ENCODE peak calls at places on chromosome 22, in nine cellular contexts. One of them, this sample, is unnamed.

GRCh38 chr22:40451230-40451629 is 80.8 kb downstream of the SGSM3 start:
- DNase-seq in kidney: no peak
- DNase-seq in fibroblast of lung: no peak
- DNase-seq in bronchial epithelial cell: no peak
- DNase-seq in uterus: no peak
- DNase-seq in heart right ventricle: no peak
- DNase-seq in colonic mucosa: no peak
- DNase-seq in left ventricle myocardium inferior: peak
- DNase-seq in epithelial cell of proximal tubule: no peak
- DNase-seq in this sample: no peak

GRCh38 chr22:44932493-44932892 is 77.3 kb downstream of the PHF21B start:
- DNase-seq in epithelial cell of proximal tubule: no peak
- DNase-seq in heart right ventricle: no peak
- DNase-seq in bronchial epithelial cell: no peak
- DNase-seq in fibroblast of lung: no peak
- DNase-seq in colonic mucosa: no peak
- DNase-seq in uterus: no peak
- DNase-seq in left ventricle myocardium inferior: no peak
- DNase-seq in kidney: peak
- DNase-seq in this sample: peak

GRCh38 chr22:37167176-37167980 is 17.7 kb upstream of the IL2RB start:
- DNase-seq in uterus: no peak
- DNase-seq in left ventricle myocardium inferior: peak
- DNase-seq in epithelial cell of proximal tubule: no peak
- DNase-seq in colonic mucosa: peak
- DNase-seq in fibroblast of lung: no peak
- DNase-seq in heart right ventricle: no peak
- DNase-seq in bronchial epithelial cell: no peak
- DNase-seq in kidney: peak
- DNase-seq in this sample: peak

GRCh38 chr22:22936190-22936914 is 48.7 kb downstream of the IGLL5 start:
- DNase-seq in colonic mucosa: no peak
- DNase-seq in bronchial epithelial cell: no peak
- DNase-seq in kidney: no peak
- DNase-seq in epithelial cell of proximal tubule: no peak
- DNase-seq in heart right ventricle: no peak
- DNase-seq in fibroblast of lung: no peak
- DNase-seq in uterus: no peak
- DNase-seq in left ventricle myocardium inferior: no peak
- DNase-seq in this sample: no peak

GRCh38 chr22:22787805-22788459 is 99.7 kb upstream of the IGLL5 start:
- DNase-seq in colonic mucosa: peak
- DNase-seq in uterus: no peak
- DNase-seq in heart right ventricle: peak
- DNase-seq in fibroblast of lung: peak
- DNase-seq in kidney: peak
- DNase-seq in bronchial epithelial cell: peak
- DNase-seq in left ventricle myocardium inferior: peak
- DNase-seq in epithelial cell of proximal tubule: no peak
- DNase-seq in this sample: no peak

GRCh38 chr22:42820075-42820763 is 36.9 kb downstream of the ARFGAP3 start:
- DNase-seq in heart right ventricle: no peak
- DNase-seq in kidney: no peak
- DNase-seq in bronchial epithelial cell: peak
- DNase-seq in epithelial cell of proximal tubule: no peak
- DNase-seq in colonic mucosa: no peak
- DNase-seq in uterus: no peak
- DNase-seq in left ventricle myocardium inferior: no peak
- DNase-seq in fibroblast of lung: peak
- DNase-seq in this sample: no peak

GRCh38 chr22:44360686-44361381 is 48.1 kb upstream of the SHISAL1 start:
- DNase-seq in colonic mucosa: no peak
- DNase-seq in left ventricle myocardium inferior: peak
- DNase-seq in kidney: peak
- DNase-seq in fibroblast of lung: peak
- DNase-seq in heart right ventricle: peak
- DNase-seq in uterus: peak
- DNase-seq in epithelial cell of proximal tubule: no peak
- DNase-seq in bronchial epithelial cell: peak
- DNase-seq in this sample: no peak

GRCh38 chr22:42444060-42444904 is 12.1 kb upstream of the NFAM1 start:
- DNase-seq in uterus: peak
- DNase-seq in kidney: peak
- DNase-seq in fibroblast of lung: peak
- DNase-seq in colonic mucosa: peak
- DNase-seq in bronchial epithelial cell: peak
- DNase-seq in heart right ventricle: peak
- DNase-seq in left ventricle myocardium inferior: peak
- DNase-seq in epithelial cell of proximal tubule: no peak
- DNase-seq in this sample: peak

GRCh38 chr22:41902932-41903421 is 11.9 kb downstream of the SHISA8 start:
- DNase-seq in epithelial cell of proximal tubule: no peak
- DNase-seq in colonic mucosa: no peak
- DNase-seq in uterus: no peak
- DNase-seq in bronchial epithelial cell: no peak
- DNase-seq in left ventricle myocardium inferior: peak
- DNase-seq in kidney: peak
- DNase-seq in heart right ventricle: peak
- DNase-seq in fibroblast of lung: no peak
- DNase-seq in this sample: no peak

GRCh38 chr22:17159504-17159951 is 451 bp upstream of the HDHD5 start:
- DNase-seq in colonic mucosa: peak
- DNase-seq in left ventricle myocardium inferior: peak
- DNase-seq in fibroblast of lung: peak
- DNase-seq in kidney: peak
- DNase-seq in epithelial cell of proximal tubule: peak
- DNase-seq in heart right ventricle: peak
- DNase-seq in uterus: peak
- DNase-seq in bronchial epithelial cell: peak
- DNase-seq in this sample: no peak

GRCh38 chr22:19657252-19658056 is 56.8 kb upstream of the SEPTIN5 start:
- DNase-seq in uterus: no peak
- DNase-seq in bronchial epithelial cell: no peak
- DNase-seq in kidney: no peak
- DNase-seq in fibroblast of lung: no peak
- DNase-seq in left ventricle myocardium inferior: no peak
- DNase-seq in heart right ventricle: no peak
- DNase-seq in epithelial cell of proximal tubule: no peak
- DNase-seq in colonic mucosa: no peak
- DNase-seq in this sample: no peak

GRCh38 chr22:32822188-32822877 is 20.8 kb downstream of the TIMP3 start:
- DNase-seq in kidney: no peak
- DNase-seq in bronchial epithelial cell: no peak
- DNase-seq in uterus: no peak
- DNase-seq in fibroblast of lung: no peak
- DNase-seq in epithelial cell of proximal tubule: no peak
- DNase-seq in colonic mucosa: no peak
- DNase-seq in left ventricle myocardium inferior: no peak
- DNase-seq in heart right ventricle: no peak
- DNase-seq in this sample: no peak

GRCh38 chr22:35838849-35839646 is 121.4 kb downstream of the APOL5 start:
- DNase-seq in fibroblast of lung: peak
- DNase-seq in epithelial cell of proximal tubule: no peak
- DNase-seq in uterus: peak
- DNase-seq in kidney: no peak
- DNase-seq in left ventricle myocardium inferior: no peak
- DNase-seq in colonic mucosa: peak
- DNase-seq in heart right ventricle: no peak
- DNase-seq in bronchial epithelial cell: peak
- DNase-seq in this sample: no peak

GRCh38 chr22:40331706-40332105 is 14.6 kb upstream of the ADSL start:
- DNase-seq in colonic mucosa: no peak
- DNase-seq in uterus: no peak
- DNase-seq in kidney: no peak
- DNase-seq in bronchial epithelial cell: no peak
- DNase-seq in epithelial cell of proximal tubule: no peak
- DNase-seq in left ventricle myocardium inferior: no peak
- DNase-seq in fibroblast of lung: no peak
- DNase-seq in heart right ventricle: no peak
- DNase-seq in this sample: no peak

GRCh38 chr22:19879996-19880785 is 25.5 kb upstream of the GNB1L start:
- DNase-seq in bronchial epithelial cell: no peak
- DNase-seq in kidney: peak
- DNase-seq in epithelial cell of proximal tubule: no peak
- DNase-seq in heart right ventricle: no peak
- DNase-seq in fibroblast of lung: no peak
- DNase-seq in uterus: peak
- DNase-seq in colonic mucosa: no peak
- DNase-seq in left ventricle myocardium inferior: no peak
- DNase-seq in this sample: peak

GRCh38 chr22:21031545-21032036 is 770 bp downstream of the SLC7A4 start:
- DNase-seq in heart right ventricle: no peak
- DNase-seq in epithelial cell of proximal tubule: no peak
- DNase-seq in uterus: no peak
- DNase-seq in colonic mucosa: no peak
- DNase-seq in left ventricle myocardium inferior: no peak
- DNase-seq in fibroblast of lung: no peak
- DNase-seq in bronchial epithelial cell: no peak
- DNase-seq in kidney: no peak
- DNase-seq in this sample: peak

GRCh38 chr22:33896801-33897620 is 23.3 kb downstream of the LARGE1 start:
- DNase-seq in bronchial epithelial cell: peak
- DNase-seq in colonic mucosa: no peak
- DNase-seq in heart right ventricle: no peak
- DNase-seq in uterus: no peak
- DNase-seq in fibroblast of lung: no peak
- DNase-seq in left ventricle myocardium inferior: no peak
- DNase-seq in epithelial cell of proximal tubule: no peak
- DNase-seq in kidney: no peak
- DNase-seq in this sample: no peak

GRCh38 chr22:42296381-42296853 is 26.0 kb upstream of the TCF20 start:
- DNase-seq in uterus: no peak
- DNase-seq in left ventricle myocardium inferior: peak
- DNase-seq in epithelial cell of proximal tubule: no peak
- DNase-seq in fibroblast of lung: no peak
- DNase-seq in bronchial epithelial cell: no peak
- DNase-seq in kidney: no peak
- DNase-seq in heart right ventricle: peak
- DNase-seq in colonic mucosa: no peak
- DNase-seq in this sample: no peak

GRCh38 chr22:12697441-12697840 is 2830.6 kb upstream of the OR11H1 start:
- DNase-seq in epithelial cell of proximal tubule: no peak
- DNase-seq in kidney: peak
- DNase-seq in left ventricle myocardium inferior: no peak
- DNase-seq in uterus: no peak
- DNase-seq in bronchial epithelial cell: no peak
- DNase-seq in heart right ventricle: no peak
- DNase-seq in fibroblast of lung: no peak
- DNase-seq in colonic mucosa: no peak
- DNase-seq in this sample: no peak

GRCh38 chr22:46576556-46577351 is 39.3 kb upstream of the CELSR1 start:
- DNase-seq in bronchial epithelial cell: no peak
- DNase-seq in epithelial cell of proximal tubule: no peak
- DNase-seq in kidney: peak
- DNase-seq in fibroblast of lung: peak
- DNase-seq in left ventricle myocardium inferior: peak
- DNase-seq in colonic mucosa: no peak
- DNase-seq in uterus: no peak
- DNase-seq in heart right ventricle: peak
- DNase-seq in this sample: peak

GRCh38 chr22:41968601-41969000 is 642 bp upstream of the SEPTIN3 start:
- DNase-seq in kidney: no peak
- DNase-seq in uterus: no peak
- DNase-seq in heart right ventricle: no peak
- DNase-seq in fibroblast of lung: no peak
- DNase-seq in epithelial cell of proximal tubule: no peak
- DNase-seq in colonic mucosa: peak
- DNase-seq in left ventricle myocardium inferior: no peak
- DNase-seq in bronchial epithelial cell: peak
- DNase-seq in this sample: no peak

GRCh38 chr22:50487290-50488005 is 789 bp downstream of the MIOX start:
- DNase-seq in bronchial epithelial cell: no peak
- DNase-seq in kidney: no peak
- DNase-seq in epithelial cell of proximal tubule: no peak
- DNase-seq in colonic mucosa: no peak
- DNase-seq in fibroblast of lung: no peak
- DNase-seq in left ventricle myocardium inferior: no peak
- DNase-seq in heart right ventricle: no peak
- DNase-seq in uterus: no peak
- DNase-seq in this sample: no peak
- TF ChIP-seq CTCF in bronchial epithelial cell: no peak
- TF ChIP-seq CTCF in kidney: no peak
- TF ChIP-seq CTCF in epithelial cell of proximal tubule: no peak
- TF ChIP-seq CTCF in colonic mucosa: no peak
- TF ChIP-seq CTCF in fibroblast of lung: no peak
- TF ChIP-seq CTCF in left ventricle myocardium inferior: no peak
- TF ChIP-seq CTCF in heart right ventricle: no peak
- TF ChIP-seq CTCF in uterus: no peak
- TF ChIP-seq CTCF in this sample: no peak

DNA sequence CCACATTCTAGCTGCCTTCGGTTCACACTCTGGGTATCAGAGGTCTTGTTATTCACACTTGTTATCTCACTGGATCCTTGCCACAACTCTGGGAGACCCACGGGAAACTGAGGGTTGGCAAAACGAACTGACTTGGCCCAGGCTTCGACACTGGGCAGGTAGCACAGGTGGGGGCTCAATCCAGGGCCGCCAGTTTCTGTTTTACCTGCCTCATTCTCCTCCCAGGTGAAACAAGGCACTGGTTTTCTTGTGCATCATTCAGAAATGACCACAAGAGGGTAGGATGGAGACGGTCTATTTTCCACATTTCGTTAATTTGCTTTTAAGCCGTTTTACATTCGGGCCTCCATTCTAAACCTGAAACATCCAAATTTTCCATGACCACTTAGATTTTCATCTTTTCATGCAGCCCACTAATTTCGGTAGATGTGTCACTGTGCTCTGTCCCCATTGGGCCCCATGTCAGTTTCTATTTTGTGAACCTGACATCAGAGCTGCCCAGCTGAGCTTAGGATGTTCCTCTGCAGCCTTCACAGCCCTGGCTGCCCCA is 108.1 kb downstream of the KIAA1671 start:
- DNase-seq in colonic mucosa: no peak
- DNase-seq in left ventricle myocardium inferior: no peak
- DNase-seq in kidney: no peak
- DNase-seq in fibroblast of lung: no peak
- DNase-seq in epithelial cell of proximal tubule: no peak
- DNase-seq in bronchial epithelial cell: no peak
- DNase-seq in heart right ventricle: no peak
- DNase-seq in uterus: no peak
- DNase-seq in this sample: no peak
- TF ChIP-seq CTCF in colonic mucosa: no peak
- TF ChIP-seq CTCF in left ventricle myocardium inferior: peak
- TF ChIP-seq CTCF in kidney: no peak
- TF ChIP-seq CTCF in fibroblast of lung: no peak
- TF ChIP-seq CTCF in epithelial cell of proximal tubule: peak
- TF ChIP-seq CTCF in bronchial epithelial cell: peak
- TF ChIP-seq CTCF in heart right ventricle: no peak
- TF ChIP-seq CTCF in uterus: no peak
- TF ChIP-seq CTCF in this sample: no peak

GRCh38 chr22:38705235-38706100 is at the start of gene GTPBP1:
- DNase-seq in left ventricle myocardium inferior: peak
- DNase-seq in heart right ventricle: peak
- DNase-seq in uterus: peak
- DNase-seq in colonic mucosa: peak
- DNase-seq in fibroblast of lung: peak
- DNase-seq in kidney: peak
- DNase-seq in bronchial epithelial cell: peak
- DNase-seq in epithelial cell of proximal tubule: peak
- DNase-seq in this sample: peak
- TF ChIP-seq CTCF in left ventricle myocardium inferior: peak
- TF ChIP-seq CTCF in heart right ventricle: no peak
- TF ChIP-seq CTCF in uterus: peak
- TF ChIP-seq CTCF in colonic mucosa: peak
- TF ChIP-seq CTCF in fibroblast of lung: peak
- TF ChIP-seq CTCF in kidney: no peak
- TF ChIP-seq CTCF in bronchial epithelial cell: no peak
- TF ChIP-seq CTCF in epithelial cell of proximal tubule: peak
- TF ChIP-seq CTCF in this sample: no peak

GRCh38 chr22:31738566-31738965 is 11.4 kb downstream of the PRR14L start:
- DNase-seq in fibroblast of lung: no peak
- DNase-seq in left ventricle myocardium inferior: no peak
- DNase-seq in uterus: no peak
- DNase-seq in epithelial cell of proximal tubule: no peak
- DNase-seq in colonic mucosa: no peak
- DNase-seq in kidney: no peak
- DNase-seq in bronchial epithelial cell: no peak
- DNase-seq in heart right ventricle: no peak
- DNase-seq in this sample: no peak
- TF ChIP-seq CTCF in fibroblast of lung: no peak
- TF ChIP-seq CTCF in left ventricle myocardium inferior: no peak
- TF ChIP-seq CTCF in uterus: no peak
- TF ChIP-seq CTCF in epithelial cell of proximal tubule: no peak
- TF ChIP-seq CTCF in colonic mucosa: no peak
- TF ChIP-seq CTCF in kidney: no peak
- TF ChIP-seq CTCF in bronchial epithelial cell: no peak
- TF ChIP-seq CTCF in heart right ventricle: no peak
- TF ChIP-seq CTCF in this sample: no peak